ENCODE peak calls at places on chromosomes 12 and 14, in six cellular contexts. S, B, C, D, I and J are unnamed samples.

GRCh38 chr14:95460647-95461478 is 55.6 kb downstream of the SYNE3 start:
- ATAC-seq in B (no peak), C (no peak), I (peak; percentile 83), D (no peak), S (peak; percentile 74), J (no peak)

GRCh38 chr14:54808326-54809161 is 94.1 kb downstream of the GCH1 start:
- ATAC-seq in D (no peak), I (no peak), C (no peak), S (no peak), B (no peak), J (no peak)

GRCh38 chr12:49415426-49416040 is 48.3 kb downstream of the SPATS2 start:
- ATAC-seq in C (no peak), I (no peak), S (no peak), B (no peak), D (no peak), J (no peak)

GRCh38 chr12:24462946-24463345 is 486.0 kb downstream of the BCAT1 start:
- ATAC-seq in D (no peak), S (no peak), B (no peak), C (no peak), I (no peak), J (no peak)

GRCh38 chr14:33188880-33189279 is 250.2 kb downstream of the NPAS3 start:
- ATAC-seq in C (no peak), I (no peak), D (no peak), S (no peak), B (no peak), J (no peak)

GRCh38 chr14:59376691-59377090 is 88.5 kb downstream of the GPR135 start:
- ATAC-seq in B (no peak), D (no peak), I (no peak), C (no peak), S (no peak), J (no peak)

GRCh38 chr12:48973992-48974673 is 2.6 kb upstream of the WNT10B start:
- ATAC-seq in I (no peak), D (no peak), B (no peak), S (peak; percentile 70), C (peak; percentile 74), J (no peak)

GRCh38 chr12:10409387-10409786 is at the start of gene KLRC4:
- ATAC-seq in B (no peak), D (peak; percentile 79), S (no peak), I (no peak), C (no peak), J (no peak)

GRCh38 chr12:63419119-63419518 is 249.2 kb downstream of the DPY19L2 start:
- ATAC-seq in D (no peak), S (no peak), I (no peak), C (no peak), B (no peak), J (no peak)

GRCh38 chr14:54241517-54241916 is 155.3 kb upstream of the CDKN3 start:
- ATAC-seq in D (no peak), I (no peak), S (no peak), C (no peak), B (no peak), J (peak; percentile 31)

GRCh38 chr14:61196792-61197191 is 84.3 kb downstream of the TMEM30B start:
- ATAC-seq in B (no peak), C (no peak), D (no peak), S (no peak), I (no peak), J (no peak)

GRCh38 chr12:508795-509194 is 49.1 kb downstream of the B4GALNT3 start:
- ATAC-seq in C (no peak), S (no peak), D (no peak), I (no peak), B (no peak), J (peak; percentile 50)

GRCh38 chr12:108234155-108234554 is 105.0 kb downstream of the CMKLR1 start:
- ATAC-seq in I (no peak), B (no peak), S (no peak), D (no peak), C (peak; percentile 73), J (no peak)

GRCh38 chr14:38862381-38862780 is 240.7 kb downstream of the SEC23A start:
- ATAC-seq in I (no peak), C (no peak), S (no peak), D (no peak), B (no peak), J (no peak)

GRCh38 chr14:61489002-61489401 is 167.6 kb downstream of the PRKCH start:
- ATAC-seq in I (no peak), S (no peak), C (peak; percentile 41), B (no peak), D (no peak), J (no peak)

GRCh38 chr12:84270470-84271140 is 642.0 kb downstream of the SLC6A15 start:
- ATAC-seq in I (no peak), S (no peak), C (no peak), D (no peak), B (no peak), J (no peak)

GRCh38 chr14:52042371-52043037 is 26.4 kb downstream of the NID2 start:
- ATAC-seq in D (no peak), S (no peak), I (no peak), B (no peak), C (no peak), J (no peak)

GRCh38 chr14:60357551-60357930 is 108.5 kb downstream of the PPM1A start:
- ATAC-seq in I (no peak), B (no peak), S (no peak), C (no peak), D (no peak), J (no peak)

GRCh38 chr12:94743174-94743573 is 92.8 kb upstream of the TMCC3 start:
- ATAC-seq in D (no peak), S (no peak), I (no peak), B (no peak), C (no peak), J (no peak)

GRCh38 chr12:88142610-88142991 is 494 bp downstream of the TMTC3 start:
- ATAC-seq in I (no peak), C (no peak), S (no peak), D (peak; percentile 2), B (no peak), J (no peak)

GRCh38 chr12:54012631-54013398 is 4.0 kb downstream of the HOXC8 start:
- ATAC-seq in C (no peak), B (no peak), D (no peak), I (no peak), S (no peak), J (no peak)

GRCh38 chr12:113340061-113340460 is 5.2 kb upstream of the SLC8B1 start:
- ATAC-seq in I (no peak), C (no peak), D (no peak), B (no peak), S (no peak), J (no peak)

GRCh38 chr14:75155159-75155558 is 21.3 kb downstream of the TMED10 start:
- ATAC-seq in D (no peak), S (no peak), C (no peak), B (no peak), I (no peak), J (no peak)

GRCh38 chr14:35858521-35859209 is 32.5 kb downstream of the BRMS1L start:
- ATAC-seq in C (no peak), S (no peak), B (no peak), I (no peak), D (no peak), J (no peak)

GRCh38 chr12:48002773-48003218 is 1.5 kb downstream of the COL2A1 start:
- ATAC-seq in S (peak; percentile 59), B (no peak), D (no peak), I (peak; percentile 34), C (peak; percentile 80), J (no peak)

GRCh38 chr14:55383039-55383438 is 28.6 kb downstream of the ATG14 start:
- ATAC-seq in C (peak; percentile 66), B (no peak), D (no peak), S (no peak), I (no peak), J (no peak)